ENCODE peak calls at places on chromosomes 2 and 18, in six cellular contexts. O, K, P, T, D and S are unnamed samples.

GRCh38 chr2:229417176-229417575 is 146.1 kb upstream of the PID1 start:
- DNase-seq in K (no peak), T (peak), D (no peak), O (no peak), P (peak), S (no peak)

GRCh38 chr2:31319391-31320175 is 85.6 kb downstream of the EHD3 start:
- DNase-seq in T (no peak), K (no peak), O (peak), D (peak), P (peak), S (peak)

GRCh38 chr2:9807555-9808305 is 35.5 kb upstream of the TAF1B start:
- DNase-seq in P (no peak), K (no peak), T (no peak), O (no peak), D (no peak), S (no peak)

GRCh38 chr2:96205888-96206287 is 2.7 kb downstream of the STARD7 start:
- DNase-seq in T (no peak), K (no peak), O (peak), D (peak), P (peak), S (no peak)

GRCh38 chr2:15950088-15950952 is 10.0 kb downstream of the MYCN start:
- DNase-seq in D (no peak), O (no peak), T (no peak), K (no peak), P (no peak), S (no peak)

GRCh38 chr18:21669736-21670135 is 34.8 kb downstream of the ABHD3 start:
- DNase-seq in K (no peak), T (no peak), O (peak), D (no peak), P (no peak), S (no peak)

GRCh38 chr2:85930129-85931124 is 41.6 kb upstream of the ST3GAL5 start:
- DNase-seq in D (no peak), P (peak), T (no peak), O (no peak), K (no peak), S (no peak)

GRCh38 chr2:12824304-12824761 is 107.6 kb downstream of the TRIB2 start:
- DNase-seq in O (peak), P (peak), D (peak), K (no peak), T (peak), S (no peak)

GRCh38 chr2:96895032-96895708 is 25.3 kb upstream of the SEMA4C start:
- DNase-seq in P (no peak), T (peak), O (no peak), D (no peak), K (no peak), S (no peak)

GRCh38 chr2:208545398-208546042 is 138.9 kb downstream of the PTH2R start:
- DNase-seq in O (no peak), P (no peak), D (no peak), K (no peak), T (no peak), S (no peak)

GRCh38 chr18:57447154-57447621 is 12.0 kb downstream of the ONECUT2 start:
- DNase-seq in D (peak), P (peak), T (no peak), O (no peak), K (no peak), S (peak)

GRCh38 chr18:3520230-3521085 is 70.5 kb downstream of the TGIF1 start:
- DNase-seq in K (no peak), O (no peak), P (no peak), T (no peak), D (no peak), S (no peak)

GRCh38 chr2:219434718-219435525 is at the start of gene SPEG:
- DNase-seq in K (no peak), D (no peak), O (no peak), T (no peak), P (no peak), S (no peak)

GRCh38 chr2:191311627-191312026 is 66.4 kb downstream of the MYO1B start:
- DNase-seq in T (no peak), O (peak), P (peak), K (no peak), D (peak), S (no peak)

GRCh38 chr2:229431331-229431954 is 160.4 kb upstream of the PID1 start:
- DNase-seq in O (peak), D (no peak), P (peak), K (no peak), T (no peak), S (no peak)

GRCh38 chr18:67410075-67410474 is 106.4 kb downstream of the DSEL start:
- DNase-seq in D (no peak), K (no peak), P (peak), O (peak), T (no peak), S (no peak)

GRCh38 chr2:229920011-229920781 is 1.6 kb downstream of the TRIP12 start:
- DNase-seq in D (no peak), K (no peak), P (peak), O (no peak), T (no peak), S (no peak)

GRCh38 chr2:46458763-46459505 is 20.4 kb upstream of the TMEM247 start:
- DNase-seq in D (no peak), O (no peak), P (no peak), K (no peak), T (peak), S (no peak)

GRCh38 chr18:48921305-48922202 is 29.2 kb downstream of the SMAD7 start:
- DNase-seq in D (no peak), O (no peak), P (no peak), K (no peak), T (peak), S (no peak)